ENCODE peak calls at places on chromosomes 5 and 9, in four cellular contexts. N, A, I and H are unnamed samples.

GRCh38 chr9:135616621-135617537 is 22.5 kb downstream of the GLT6D1 start:
- DNase-seq in I (no peak), N (no peak), A (no peak), H (no peak)

GRCh38 chr5:131252824-131253171 is 11.1 kb upstream of the CDC42SE2 start:
- DNase-seq in N (peak; percentile 81), A (no peak), I (no peak), H (no peak)

GRCh38 chr5:108989761-108990392 is 242.2 kb downstream of the FER start:
- DNase-seq in I (no peak), N (no peak), A (no peak), H (no peak)

GRCh38 chr9:38408719-38409118 is 15.5 kb downstream of the IGFBPL1 start:
- DNase-seq in N (no peak), I (no peak), A (no peak), H (no peak)

GRCh38 chr9:136197930-136198604 is 6.9 kb downstream of the LHX3 start:
- DNase-seq in N (no peak), A (no peak), I (no peak), H (no peak)

GRCh38 chr9:34179528-34180138 is 790 bp downstream of the UBAP1 start:
- DNase-seq in N (no peak), A (no peak), I (no peak), H (no peak)

GRCh38 chr5:137220523-137220927 is 278.6 kb downstream of the SPOCK1 start:
- DNase-seq in N (no peak), A (no peak), I (peak; percentile 76), H (peak; percentile 19)

GRCh38 chr5:122076669-122077450 is 1.2 kb downstream of the LOX start:
- DNase-seq in I (peak; percentile 70), N (no peak), A (peak; percentile 94), H (no peak)

GRCh38 chr9:99948896-99949295 is 42.4 kb downstream of the STX17 start:
- DNase-seq in A (no peak), I (no peak), N (no peak), H (no peak)

GRCh38 chr5:123367739-123368138 is 55.5 kb downstream of the CEP120 start:
- DNase-seq in N (no peak), I (no peak), A (no peak), H (no peak)

GRCh38 chr5:137190031-137190430 is 309.1 kb downstream of the SPOCK1 start:
- DNase-seq in A (no peak), N (no peak), I (no peak), H (no peak)

GRCh38 chr9:77464591-77465125 is 183.5 kb downstream of the GNA14 start:
- DNase-seq in I (no peak), A (no peak), N (no peak), H (no peak)

GRCh38 chr5:157671592-157672330 is 428 bp downstream of the C5orf52 start:
- DNase-seq in I (no peak), N (no peak), A (peak; percentile 48), H (no peak)

GRCh38 chr9:70415476-70415875 is 1.0 kb upstream of the KLF9 start:
- DNase-seq in I (no peak), N (no peak), A (no peak), H (no peak)

GRCh38 chr5:135019314-135019713 is 14.7 kb downstream of the PITX1 start:
- DNase-seq in A (peak; percentile 23), N (no peak), I (no peak), H (peak; percentile 39)

GRCh38 chr9:18474778-18475177 is 825 bp downstream of the ADAMTSL1 start:
- DNase-seq in I (no peak), N (no peak), A (no peak), H (no peak)

GRCh38 chr9:89536618-89537017 is 38.7 kb upstream of the SEMA4D start:
- DNase-seq in N (no peak), I (no peak), A (no peak), H (no peak)

GRCh38 chr5:115558388-115558956 is 13.9 kb upstream of the FEM1C start:
- DNase-seq in I (no peak), N (no peak), A (no peak), H (no peak)

GRCh38 chr5:68534131-68534940 is 318.8 kb downstream of the PIK3R1 start:
- DNase-seq in A (no peak), I (peak; percentile 2), N (no peak), H (no peak)

GRCh38 chr5:127080001-127080478 is 6.7 kb upstream of the C5orf63 start:
- DNase-seq in N (no peak), A (no peak), I (no peak), H (no peak)

GRCh38 chr9:123434619-123435240 is 78.7 kb downstream of the CRB2 start:
- DNase-seq in A (peak; percentile 74), N (no peak), I (peak; percentile 12), H (peak; percentile 51)

GRCh38 chr9:87425202-87425601 is 72.5 kb upstream of the DAPK1 start:
- DNase-seq in I (no peak), A (no peak), N (no peak), H (no peak)

GRCh38 chr5:174374206-174374605 is 328.7 kb downstream of the NSG2 start:
- DNase-seq in A (no peak), N (no peak), I (no peak), H (no peak)

GRCh38 chr9:127267793-127268507 is 3.4 kb downstream of the GARNL3 start:
- DNase-seq in I (no peak), A (no peak), N (peak; percentile 32), H (no peak)
- TF ChIP-seq ESRRA in I (no peak), A (no peak), N (no peak), H (no peak)

DNA sequence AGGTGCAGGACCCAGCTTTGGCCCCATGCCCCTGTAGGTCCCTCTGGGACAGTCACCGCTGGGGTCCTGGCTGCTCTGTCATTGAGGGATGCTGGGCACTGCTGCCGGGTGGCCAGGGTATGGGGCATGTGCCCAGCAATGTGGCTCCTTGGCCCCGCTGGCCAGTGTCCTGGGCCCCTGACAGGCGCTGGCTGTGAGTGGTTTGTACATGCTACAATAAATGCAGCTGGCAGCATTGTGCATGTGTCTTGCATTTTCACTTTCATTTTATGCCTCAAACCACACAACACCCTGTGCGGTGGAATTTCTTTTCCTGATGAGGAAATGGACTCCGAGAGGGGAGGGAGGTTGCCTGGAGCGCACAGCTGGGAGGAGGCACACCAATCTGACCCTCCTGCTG is 11.5 kb downstream of the TSPAN17 start:
- DNase-seq in I (no peak), A (no peak), N (no peak), H (no peak)
- TF ChIP-seq ETV6 in I (no peak), A (no peak), N (no peak), H (no peak)

DNA sequence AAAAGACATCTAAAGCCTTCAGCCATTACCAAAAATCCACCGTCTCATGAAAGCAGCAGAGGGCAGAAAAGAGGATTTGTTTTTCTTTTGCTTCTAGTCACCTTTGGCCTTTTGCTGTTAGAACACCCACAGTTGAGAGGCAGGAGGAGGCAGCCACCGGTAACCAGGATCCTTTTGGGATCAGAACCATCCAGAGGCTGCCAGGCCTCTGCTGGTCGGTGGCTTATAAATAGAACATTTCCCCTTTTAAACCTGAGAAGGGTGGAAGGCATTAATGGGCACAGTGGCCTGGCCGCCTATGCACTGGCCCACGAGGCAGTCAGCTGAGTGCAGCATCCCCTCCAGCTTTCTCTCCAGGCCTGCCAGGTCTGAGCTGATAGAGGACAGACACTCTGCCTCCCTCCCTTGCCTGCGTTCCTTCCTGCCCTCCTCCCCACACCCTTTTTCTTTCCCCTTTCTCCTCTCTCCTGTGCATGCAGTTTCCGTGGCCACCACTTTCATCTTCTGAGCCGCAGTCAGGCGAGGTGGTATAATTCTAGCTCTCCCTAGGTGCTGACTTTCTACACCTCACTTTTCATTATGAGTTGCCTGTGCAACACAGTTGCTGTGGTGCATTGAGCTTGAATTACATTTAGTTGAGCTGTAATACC is 253.4 kb downstream of the ARHGAP26 start:
- DNase-seq in N (peak; percentile 87), I (no peak), A (no peak), H (no peak)
- TF ChIP-seq ESRRA in N (no peak), I (no peak), A (no peak), H (no peak)

DNA sequence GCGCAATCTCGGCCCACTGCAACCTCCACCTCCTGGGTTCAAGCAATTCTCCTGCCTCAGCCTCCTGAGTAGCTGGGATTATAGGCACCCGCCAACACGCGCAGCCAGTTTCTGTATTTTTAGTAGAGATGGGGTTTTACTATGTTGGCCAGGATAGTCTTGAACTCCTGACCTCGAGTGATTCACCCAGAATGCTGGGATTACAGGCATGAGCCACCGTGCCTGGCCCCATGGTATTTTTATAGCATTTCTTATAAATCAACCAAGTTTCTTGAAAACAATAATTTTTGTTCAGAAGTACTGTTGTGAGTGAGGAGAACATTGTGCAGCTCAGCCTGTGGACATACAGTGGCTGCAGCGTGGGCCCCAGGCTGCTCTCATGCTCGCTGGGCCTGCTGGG is 45.2 kb downstream of the MAP1B start:
- DNase-seq in A (no peak), N (no peak), I (no peak), H (no peak)
- TF ChIP-seq ETV6 in A (no peak), N (no peak), I (no peak), H (no peak)

DNA sequence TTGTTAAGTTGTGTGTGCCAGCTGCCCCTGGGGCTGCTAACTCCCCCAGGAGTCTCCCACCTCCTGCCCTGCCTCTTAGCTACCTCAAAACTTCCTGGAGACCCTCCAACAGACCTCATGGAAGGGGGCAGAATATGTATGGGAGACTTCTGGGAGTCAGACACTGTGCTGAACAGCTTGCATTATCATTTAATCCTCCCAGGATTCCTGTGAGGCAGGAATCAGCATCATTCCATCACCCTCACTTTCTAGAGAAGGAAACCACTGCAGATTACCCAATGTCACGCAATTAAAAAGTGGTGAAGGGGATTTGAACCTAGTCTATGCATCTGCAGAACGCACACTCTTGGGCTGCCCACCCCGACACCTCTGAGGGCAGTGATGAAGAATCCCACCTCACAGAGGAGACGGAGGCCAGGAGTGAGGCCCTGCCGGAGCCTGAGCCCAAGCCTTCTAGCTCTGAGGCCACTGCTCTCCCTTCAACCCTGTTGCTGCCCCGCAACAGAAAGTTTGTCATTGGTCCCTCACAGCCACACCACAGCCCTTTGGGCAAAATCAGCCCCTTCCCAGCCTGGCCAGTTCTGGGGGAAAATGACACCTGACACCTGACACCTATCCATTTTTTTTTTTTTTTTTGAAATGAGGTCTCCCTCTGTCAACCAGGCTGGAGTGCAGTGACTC is 30.3 kb upstream of the IL17B start:
- DNase-seq in N (no peak), I (no peak), A (no peak), H (no peak)
- TF ChIP-seq ESRRA in N (no peak), I (no peak), A (no peak), H (no peak)

DNA sequence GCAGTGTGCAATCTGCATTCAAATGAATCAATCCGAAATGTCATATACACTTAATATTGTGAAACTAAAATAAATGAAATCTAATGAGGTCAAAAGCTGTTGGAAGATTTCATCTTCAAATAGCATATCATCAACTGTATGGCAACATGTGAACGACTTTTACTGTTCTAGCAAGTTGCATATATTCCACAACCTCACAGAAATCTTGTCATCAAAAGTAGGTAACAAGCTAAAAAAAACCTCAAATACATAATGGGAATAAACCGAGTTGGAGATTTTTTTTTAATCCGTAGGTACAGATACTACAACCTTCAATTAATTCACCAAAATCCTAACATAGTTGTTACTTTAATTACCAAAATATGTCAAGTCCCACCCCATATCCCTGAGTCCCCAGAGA is 1.1 kb downstream of the PTBP3 start:
- DNase-seq in A (no peak), I (no peak), N (no peak), H (no peak)
- TF ChIP-seq ETV6 in A (no peak), I (no peak), N (no peak), H (no peak)